ENCODE peak calls at places on chromosomes 3 and 15, in six cellular contexts. One of them, this sample, is unnamed.

GRCh38 chr15:88072598-88073385 is 183.7 kb downstream of the NTRK3 start:
- DNase-seq in B cell: no peak
- DNase-seq in T-helper 2 cell: no peak
- DNase-seq in T-helper 22 cell: no peak
- DNase-seq in brain microvascular endothelial cell: no peak
- DNase-seq in amniotic stem cell: no peak
- DNase-seq in this sample: no peak

GRCh38 chr3:191500892-191501291 is 39.9 kb downstream of the PYDC2 start:
- DNase-seq in B cell: no peak
- DNase-seq in T-helper 2 cell: no peak
- DNase-seq in T-helper 22 cell: no peak
- DNase-seq in brain microvascular endothelial cell: no peak
- DNase-seq in amniotic stem cell: no peak
- DNase-seq in this sample: no peak

GRCh38 chr3:151864423-151865101 is 8.9 kb upstream of the SUCNR1 start:
- DNase-seq in B cell: no peak
- DNase-seq in T-helper 2 cell: no peak
- DNase-seq in T-helper 22 cell: no peak
- DNase-seq in brain microvascular endothelial cell: peak; percentile 22
- DNase-seq in amniotic stem cell: peak; percentile 54
- DNase-seq in this sample: no peak

GRCh38 chr3:149316427-149316826 is 17.0 kb downstream of the TM4SF18 start:
- DNase-seq in B cell: no peak
- DNase-seq in T-helper 2 cell: no peak
- DNase-seq in T-helper 22 cell: no peak
- DNase-seq in brain microvascular endothelial cell: no peak
- DNase-seq in amniotic stem cell: no peak
- DNase-seq in this sample: no peak

GRCh38 chr3:141410408-141410807 is 42.1 kb downstream of the ZBTB38 start:
- DNase-seq in B cell: no peak
- DNase-seq in T-helper 2 cell: no peak
- DNase-seq in T-helper 22 cell: no peak
- DNase-seq in brain microvascular endothelial cell: peak; percentile 74
- DNase-seq in amniotic stem cell: no peak
- DNase-seq in this sample: no peak

GRCh38 chr15:67969892-67970291 is 84.2 kb upstream of the PIAS1 start:
- DNase-seq in B cell: no peak
- DNase-seq in T-helper 2 cell: no peak
- DNase-seq in T-helper 22 cell: no peak
- DNase-seq in brain microvascular endothelial cell: no peak
- DNase-seq in amniotic stem cell: no peak
- DNase-seq in this sample: no peak

GRCh38 chr3:101217458-101217849 is 102.9 kb downstream of the IMPG2 start:
- DNase-seq in B cell: no peak
- DNase-seq in T-helper 2 cell: no peak
- DNase-seq in T-helper 22 cell: no peak
- DNase-seq in brain microvascular endothelial cell: no peak
- DNase-seq in amniotic stem cell: no peak
- DNase-seq in this sample: no peak

GRCh38 chr3:78993375-78993774 is 774.4 kb downstream of the ROBO1 start:
- DNase-seq in B cell: no peak
- DNase-seq in T-helper 2 cell: no peak
- DNase-seq in T-helper 22 cell: no peak
- DNase-seq in brain microvascular endothelial cell: no peak
- DNase-seq in amniotic stem cell: no peak
- DNase-seq in this sample: no peak

GRCh38 chr15:34812369-34812768 is 17.0 kb upstream of the ACTC1 start:
- DNase-seq in B cell: no peak
- DNase-seq in T-helper 2 cell: no peak
- DNase-seq in T-helper 22 cell: no peak
- DNase-seq in brain microvascular endothelial cell: peak; percentile 23
- DNase-seq in amniotic stem cell: no peak
- DNase-seq in this sample: no peak

GRCh38 chr3:142239421-142239820 is 14.0 kb upstream of the GK5 start:
- DNase-seq in B cell: no peak
- DNase-seq in T-helper 2 cell: no peak
- DNase-seq in T-helper 22 cell: no peak
- DNase-seq in brain microvascular endothelial cell: no peak
- DNase-seq in amniotic stem cell: no peak
- DNase-seq in this sample: no peak

GRCh38 chr15:98754283-98755022 is 106.1 kb downstream of the IGF1R start:
- DNase-seq in B cell: no peak
- DNase-seq in T-helper 2 cell: no peak
- DNase-seq in T-helper 22 cell: no peak
- DNase-seq in brain microvascular endothelial cell: no peak
- DNase-seq in amniotic stem cell: no peak
- DNase-seq in this sample: peak; percentile 48

GRCh38 chr3:70631716-70632307 is 319.4 kb upstream of the MDFIC2 start:
- DNase-seq in B cell: no peak
- DNase-seq in T-helper 2 cell: no peak
- DNase-seq in T-helper 22 cell: no peak
- DNase-seq in brain microvascular endothelial cell: no peak
- DNase-seq in amniotic stem cell: no peak
- DNase-seq in this sample: no peak

GRCh38 chr3:46882377-46883015 is 5.0 kb downstream of the PTH1R start:
- DNase-seq in B cell: peak; percentile 46
- DNase-seq in T-helper 2 cell: no peak
- DNase-seq in T-helper 22 cell: no peak
- DNase-seq in brain microvascular endothelial cell: no peak
- DNase-seq in amniotic stem cell: no peak
- DNase-seq in this sample: peak; percentile 42

GRCh38 chr3:71132995-71133730 is 450.4 kb downstream of the FOXP1 start:
- DNase-seq in B cell: no peak
- DNase-seq in T-helper 2 cell: no peak
- DNase-seq in T-helper 22 cell: no peak
- DNase-seq in brain microvascular endothelial cell: no peak
- DNase-seq in amniotic stem cell: no peak
- DNase-seq in this sample: no peak

GRCh38 chr3:122975163-122975923 is 52.2 kb downstream of the SEMA5B start:
- DNase-seq in B cell: peak; percentile 24
- DNase-seq in T-helper 2 cell: peak; percentile 75
- DNase-seq in T-helper 22 cell: no peak
- DNase-seq in brain microvascular endothelial cell: peak; percentile 69
- DNase-seq in amniotic stem cell: no peak
- DNase-seq in this sample: peak; percentile 53

This sample was measured in KBM-7.